ENCODE peak calls at places on chromosomes 6 and 20, in ten cellular contexts. J is heart right ventricle; G is cardiac muscle cell; T is OCI-LY7; P is AG09309; V is neural crest cell; S is psoas muscle; O is heart left ventricle; Q is activated CD8-positive, alpha-beta T cell treated with anti-CD3 and anti-CD28 coated beads for 36 hours; I is mesothelial cell of epicardium. B is an unnamed sample.

GRCh38 chr6:63307581-63308246 is 12.1 kb downstream of the LGSN start:
- DNase-seq in O (no peak), G (peak; percentile 67), I (no peak), Q (no peak), V (no peak), S (no peak), T (peak; percentile 54), P (peak; percentile 20), J (no peak), B (no peak)

GRCh38 chr20:41177636-41178035 is 40.3 kb downstream of the PLCG1 start:
- DNase-seq in Q (no peak), T (no peak), O (peak; percentile 77), J (no peak), G (peak; percentile 92), P (peak; percentile 89), V (no peak), S (peak; percentile 83), I (no peak), B (peak; percentile 71)

GRCh38 chr6:159777240-159777904 is 12.0 kb downstream of the TCP1 start:
- DNase-seq in I (no peak), Q (no peak), T (no peak), V (no peak), O (no peak), P (no peak), J (no peak), G (no peak), S (no peak), B (no peak)

GRCh38 chr20:62725596-62726268 is 17.1 kb downstream of the NTSR1 start:
- DNase-seq in P (no peak), T (no peak), V (no peak), O (peak; percentile 5), I (peak; percentile 10), Q (no peak), J (no peak), G (no peak), S (no peak), B (no peak)

GRCh38 chr6:5998741-5999687 is 7.7 kb downstream of the NRN1 start:
- DNase-seq in Q (peak; percentile 43), O (peak; percentile 59), P (no peak), V (peak; percentile 24), J (peak; percentile 59), G (no peak), T (no peak), S (peak; percentile 63), I (no peak), B (no peak)

GRCh38 chr6:8191629-8192028 is 89.3 kb upstream of the EEF1E1 start:
- DNase-seq in J (no peak), O (no peak), Q (no peak), I (no peak), V (no peak), G (no peak), S (no peak), P (no peak), T (no peak), B (no peak)

GRCh38 chr6:164034602-164035140 is 620.2 kb downstream of the QKI start:
- DNase-seq in O (no peak), T (no peak), V (no peak), G (no peak), I (no peak), S (no peak), J (no peak), P (no peak), Q (no peak), B (no peak)

GRCh38 chr6:132020138-132020551 is 69.0 kb upstream of the CCN2 start:
- DNase-seq in O (peak; percentile 66), I (no peak), V (no peak), T (no peak), J (no peak), P (no peak), S (peak; percentile 60), G (no peak), Q (no peak), B (peak; percentile 62)

GRCh38 chr20:19056909-19057308 is 155.5 kb upstream of the SLC24A3 start:
- DNase-seq in O (no peak), P (no peak), J (no peak), T (peak; percentile 7), I (no peak), Q (peak; percentile 33), S (no peak), G (no peak), V (no peak), B (no peak)

GRCh38 chr6:46949662-46950280 is 28.0 kb upstream of the ADGRF5 start:
- DNase-seq in S (peak; percentile 77), I (no peak), T (no peak), O (peak; percentile 90), G (peak; percentile 21), J (peak; percentile 71), P (no peak), V (no peak), Q (no peak), B (peak; percentile 71)

GRCh38 chr20:37417857-37418501 is 72.0 kb downstream of the SRC start:
- DNase-seq in S (no peak), Q (no peak), J (no peak), G (peak; percentile 28), O (no peak), I (no peak), P (no peak), V (no peak), T (no peak), B (no peak)

GRCh38 chr20:64199395-64199794 is 35.1 kb downstream of the MYT1 start:
- DNase-seq in G (no peak), P (no peak), Q (no peak), I (no peak), J (no peak), O (no peak), T (no peak), V (no peak), S (no peak), B (no peak)

GRCh38 chr6:123655520-123656306 is 19.0 kb upstream of the TRDN start:
- DNase-seq in G (no peak), T (no peak), Q (no peak), S (no peak), J (no peak), P (no peak), I (no peak), O (no peak), V (no peak), B (no peak)

GRCh38 chr6:17354700-17355403 is 38.5 kb upstream of the CAP2 start:
- DNase-seq in P (no peak), V (no peak), O (no peak), I (no peak), Q (no peak), J (no peak), G (no peak), T (peak; percentile 12), S (no peak), B (no peak)

GRCh38 chr20:25257756-25258462 is 10.0 kb downstream of the PYGB start:
- DNase-seq in G (no peak), P (no peak), O (no peak), V (no peak), J (no peak), Q (no peak), T (no peak), S (peak; percentile 32), I (no peak), B (no peak)

DNA sequence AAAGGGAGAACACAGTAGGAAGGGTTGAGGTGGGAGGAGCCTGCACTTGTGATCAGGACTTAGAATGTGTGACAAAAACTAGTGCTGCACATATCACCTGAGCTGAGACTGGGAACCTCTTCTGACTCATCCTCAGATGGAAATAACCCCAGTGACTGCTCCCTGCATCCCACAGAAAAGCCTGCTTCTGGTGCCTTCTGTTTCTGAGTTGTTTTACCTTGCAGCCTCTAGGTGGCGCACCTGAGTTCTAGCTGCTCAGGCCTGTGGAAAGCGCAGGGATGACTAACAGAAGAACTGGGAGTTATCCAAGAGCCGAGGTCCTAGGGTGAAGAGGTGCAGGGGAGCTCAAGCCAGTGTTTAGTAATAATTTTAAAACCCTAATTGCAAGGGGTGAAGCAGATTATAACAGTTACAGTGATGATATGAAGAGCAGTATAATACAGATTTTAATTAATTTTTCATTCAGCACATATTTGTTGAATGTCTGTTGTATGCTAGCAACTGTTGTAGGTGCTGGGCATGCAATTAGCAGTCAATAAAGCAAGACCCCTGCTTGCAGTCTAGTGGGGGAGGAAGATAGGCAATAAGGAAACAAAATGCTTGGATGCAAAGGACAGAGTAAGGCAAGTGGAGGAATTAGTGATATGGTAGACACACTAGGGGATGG is 302.5 kb downstream of the DHX35 start:
- DNase-seq in I (peak; percentile 28), J (peak; percentile 41), S (peak; percentile 74), G (peak; percentile 83), Q (peak; percentile 58), P (peak; percentile 28), O (peak; percentile 69), T (peak; percentile 46), V (peak; percentile 71), B (no peak)
- TF ChIP-seq CTCF in I (peak; percentile 85), J (peak; percentile 86), S (peak; percentile 79), G (peak; percentile 96), Q (peak; percentile 89), P (peak; percentile 92), O (peak; percentile 80), T (peak; percentile 96), V (peak; percentile 91), B (peak; percentile 68)

GRCh38 chr6:88013015-88013414 is 34.6 kb upstream of the SPACA1 start:
- DNase-seq in P (no peak), T (peak; percentile 84), S (no peak), I (no peak), O (no peak), V (no peak), Q (peak; percentile 11), G (no peak), J (no peak), B (no peak)

GRCh38 chr6:88008821-88009220 is 38.8 kb upstream of the SPACA1 start:
- DNase-seq in T (no peak), P (no peak), J (no peak), Q (no peak), V (no peak), G (no peak), S (no peak), I (no peak), O (no peak), B (no peak)

GRCh38 chr6:88008411-88008810 is 39.2 kb upstream of the SPACA1 start:
- DNase-seq in G (no peak), Q (no peak), O (no peak), T (no peak), S (no peak), I (no peak), P (no peak), V (no peak), J (no peak), B (no peak)

GRCh38 chr6:88013554-88013953 is 34.1 kb upstream of the SPACA1 start:
- DNase-seq in V (no peak), P (no peak), G (no peak), I (no peak), J (no peak), T (peak; percentile 41), Q (no peak), S (no peak), O (no peak), B (no peak)
- TF ChIP-seq CTCF in V (peak; percentile 32), P (peak; percentile 10), G (no peak), I (no peak), J (no peak), T (peak; percentile 67), Q (no peak), S (no peak), O (no peak), B (no peak)

GRCh38 chr20:4289875-4290274 is 274.5 kb upstream of the RNF24 start:
- DNase-seq in P (no peak), Q (no peak), I (no peak), S (no peak), G (no peak), V (no peak), J (no peak), T (no peak), O (no peak), B (no peak)
- TF ChIP-seq CTCF in P (peak; percentile 12), Q (no peak), I (no peak), S (no peak), G (peak; percentile 6), V (no peak), J (no peak), T (peak; percentile 39), O (no peak), B (no peak)

GRCh38 chr6:4281341-4282293 is 146.2 kb upstream of the ECI2 start:
- DNase-seq in Q (peak; percentile 54), V (peak; percentile 9), P (no peak), T (peak; percentile 2), I (peak; percentile 36), S (peak; percentile 86), J (peak; percentile 38), O (peak; percentile 45), G (peak; percentile 29), B (no peak)
- TF ChIP-seq CTCF in Q (no peak), V (no peak), P (no peak), T (no peak), I (peak; percentile 17), S (peak; percentile 54), J (peak; percentile 68), O (peak; percentile 63), G (peak; percentile 20), B (peak; percentile 22)